ENCODE peak calls at places on chromosomes 6 and 20, in eight cellular contexts. U is left cardiac atrium, J is Calu3, A is M059J, D is EL, X is small intestine, I is esophagus muscularis mucosa, B is HS-27A. K is an unnamed sample.

GRCh38 chr6:82589509-82590206 is 226.0 kb downstream of the TPBG start:
- DNase-seq in U (no peak), J (peak), A (peak), D (peak), X (no peak), I (no peak), B (peak), K (peak)

GRCh38 chr20:62609811-62610757 is 32.2 kb upstream of the SLCO4A1 start:
- DNase-seq in U (no peak), J (no peak), A (no peak), D (no peak), X (no peak), I (no peak), B (no peak), K (no peak)

GRCh38 chr20:44979090-44979621 is 12.8 kb downstream of the STK4 start:
- DNase-seq in U (no peak), J (peak), A (peak), D (peak), X (peak), I (no peak), B (no peak), K (peak)

GRCh38 chr20:1422756-1423155 is 29.9 kb upstream of the FKBP1A start:
- DNase-seq in U (no peak), J (no peak), A (peak), D (no peak), X (no peak), I (peak), B (no peak), K (no peak)

GRCh38 chr6:85406641-85407075 is 43.2 kb upstream of the NT5E start:
- DNase-seq in U (no peak), J (no peak), A (no peak), D (peak), X (no peak), I (no peak), B (no peak), K (no peak)

GRCh38 chr6:49713346-49713745 is at the start of gene CRISP2:
- DNase-seq in U (no peak), J (no peak), A (no peak), D (no peak), X (no peak), I (no peak), B (no peak), K (no peak)

GRCh38 chr20:21376631-21377030 is 20.7 kb downstream of the NKX2-4 start:
- DNase-seq in U (no peak), J (no peak), A (no peak), D (no peak), X (no peak), I (no peak), B (no peak), K (no peak)

GRCh38 chr20:58891686-58892125 is 39.2 kb downstream of the GNAS start:
- DNase-seq in U (peak), J (no peak), A (peak), D (peak), X (no peak), I (no peak), B (no peak), K (no peak)

GRCh38 chr6:154226461-154226860 is 130.1 kb downstream of the IPCEF1 start:
- DNase-seq in U (no peak), J (no peak), A (no peak), D (no peak), X (no peak), I (no peak), B (no peak), K (no peak)

GRCh38 chr6:28207244-28208179 is 17.6 kb upstream of the ZSCAN9 start:
- DNase-seq in U (no peak), J (no peak), A (no peak), D (peak), X (peak), I (no peak), B (no peak), K (peak)

GRCh38 chr6:166850677-166851076 is 105.7 kb downstream of the RNASET2 start:
- DNase-seq in U (no peak), J (no peak), A (no peak), D (no peak), X (no peak), I (no peak), B (no peak), K (no peak)

GRCh38 chr6:110328231-110328630 is 29.9 kb downstream of the METTL24 start:
- DNase-seq in U (no peak), J (no peak), A (no peak), D (peak), X (no peak), I (no peak), B (peak), K (no peak)

GRCh38 chr6:138594042-138594636 is 94.8 kb upstream of the NHSL1 start:
- DNase-seq in U (no peak), J (no peak), A (no peak), D (no peak), X (no peak), I (no peak), B (no peak), K (no peak)

GRCh38 chr6:158287047-158287446 is 25.2 kb upstream of the TULP4 start:
- DNase-seq in U (no peak), J (no peak), A (peak), D (no peak), X (peak), I (no peak), B (no peak), K (no peak)

GRCh38 chr20:48295966-48296421 is 510.7 kb upstream of the SULF2 start:
- DNase-seq in U (no peak), J (no peak), A (peak), D (peak), X (no peak), I (no peak), B (peak), K (no peak)

GRCh38 chr6:127302728-127303675 is 36.3 kb downstream of the RNF146 start:
- DNase-seq in U (no peak), J (peak), A (peak), D (peak), X (peak), I (no peak), B (peak), K (peak)

GRCh38 chr6:162389353-162390085 is 338.0 kb downstream of the PRKN start:
- DNase-seq in U (no peak), J (no peak), A (no peak), D (no peak), X (no peak), I (no peak), B (no peak), K (no peak)

GRCh38 chr6:170279977-170280688 is 10.7 kb downstream of the DLL1 start:
- DNase-seq in U (no peak), J (peak), A (no peak), D (peak), X (peak), I (no peak), B (no peak), K (peak)

GRCh38 chr6:44003345-44004061 is 123.7 kb downstream of the MRPL14 start:
- DNase-seq in U (no peak), J (no peak), A (no peak), D (no peak), X (no peak), I (no peak), B (no peak), K (peak)

GRCh38 chr6:143241110-143241509 is 180.4 kb downstream of the AIG1 start:
- DNase-seq in U (no peak), J (no peak), A (no peak), D (no peak), X (no peak), I (no peak), B (no peak), K (no peak)

GRCh38 chr6:11632231-11632630 is 94.7 kb downstream of the TMEM170B start:
- DNase-seq in U (peak), J (peak), A (peak), D (peak), X (peak), I (no peak), B (no peak), K (no peak)

GRCh38 chr6:14596410-14596809 is 478.8 kb downstream of the CD83 start:
- DNase-seq in U (peak), J (peak), A (peak), D (peak), X (peak), I (no peak), B (no peak), K (no peak)

GRCh38 chr6:118710616-118711015 is 59.2 kb upstream of the CEP85L start:
- DNase-seq in U (no peak), J (no peak), A (peak), D (no peak), X (no peak), I (no peak), B (no peak), K (no peak)

GRCh38 chr6:15588966-15589634 is 73.7 kb downstream of the DTNBP1 start:
- DNase-seq in U (no peak), J (no peak), A (peak), D (peak), X (no peak), I (no peak), B (no peak), K (no peak)

K was measured in GM06990.